ENCODE peak calls at places on chromosomes 3 and 15, in nine cellular contexts. I is astrocyte, J is stomach, E is left ventricle myocardium inferior, B is GM23248, K is neuronal stem cell, L is brain microvascular endothelial cell, F is uterus, G is heart left ventricle. Y is an unnamed sample.
A peak's percentile ranks its signal among the peaks of the same experiment; 100 is the strongest.

GRCh38 chr3:102733811-102734574 is 299.2 kb downstream of the ZPLD1 start:
- DNase-seq in I (peak; percentile 84), J (no peak), E (no peak), B (peak; percentile 65), K (peak; percentile 5), L (no peak), F (no peak), G (no peak), Y (no peak)

GRCh38 chr3:115623414-115623868 is at the start of gene GAP43:
- DNase-seq in I (peak; percentile 96), J (no peak), E (peak; percentile 25), B (peak; percentile 83), K (no peak), L (peak; percentile 85), F (peak; percentile 22), G (peak; percentile 33), Y (peak; percentile 23)

GRCh38 chr15:68503213-68503612 is 71.2 kb upstream of the ITGA11 start:
- DNase-seq in I (no peak), J (no peak), E (no peak), B (no peak), K (no peak), L (no peak), F (peak; percentile 10), G (no peak), Y (peak; percentile 37)

GRCh38 chr3:151644986-151645385 is 88.7 kb upstream of the AADACL2 start:
- DNase-seq in I (no peak), J (no peak), E (no peak), B (no peak), K (no peak), L (no peak), F (no peak), G (no peak), Y (no peak)

GRCh38 chr3:43676440-43676839 is 14.3 kb upstream of the ABHD5 start:
- DNase-seq in I (no peak), J (no peak), E (no peak), B (no peak), K (no peak), L (no peak), F (no peak), G (no peak), Y (no peak)

GRCh38 chr3:168040624-168041208 is 55.0 kb downstream of the GOLIM4 start:
- DNase-seq in I (peak; percentile 45), J (no peak), E (no peak), B (peak; percentile 75), K (no peak), L (peak; percentile 39), F (no peak), G (no peak), Y (no peak)

GRCh38 chr3:129315386-129315991 is 36.8 kb downstream of the HMCES start:
- DNase-seq in I (no peak), J (peak; percentile 44), E (peak; percentile 42), B (peak; percentile 66), K (no peak), L (no peak), F (peak; percentile 53), G (peak; percentile 32), Y (peak; percentile 79)

GRCh38 chr3:123084738-123085237 is 18.0 kb downstream of the PDIA5 start:
- DNase-seq in I (no peak), J (no peak), E (no peak), B (no peak), K (no peak), L (no peak), F (no peak), G (no peak), Y (no peak)

GRCh38 chr15:98070132-98070531 is 109.6 kb downstream of the ARRDC4 start:
- DNase-seq in I (no peak), J (no peak), E (no peak), B (no peak), K (no peak), L (no peak), F (no peak), G (no peak), Y (no peak)

GRCh38 chr3:67602816-67603215 is 51.6 kb downstream of the SUCLG2 start:
- DNase-seq in I (no peak), J (no peak), E (no peak), B (no peak), K (no peak), L (no peak), F (no peak), G (no peak), Y (no peak)

GRCh38 chr3:104604326-104605010 is 762.2 kb upstream of the ALCAM start:
- DNase-seq in I (peak; percentile 17), J (no peak), E (no peak), B (peak; percentile 53), K (no peak), L (peak; percentile 12), F (no peak), G (no peak), Y (no peak)

GRCh38 chr3:49745986-49746385 is 22.2 kb upstream of the GMPPB start:
- DNase-seq in I (peak; percentile 85), J (no peak), E (no peak), B (peak; percentile 49), K (no peak), L (no peak), F (no peak), G (no peak), Y (no peak)

DNA sequence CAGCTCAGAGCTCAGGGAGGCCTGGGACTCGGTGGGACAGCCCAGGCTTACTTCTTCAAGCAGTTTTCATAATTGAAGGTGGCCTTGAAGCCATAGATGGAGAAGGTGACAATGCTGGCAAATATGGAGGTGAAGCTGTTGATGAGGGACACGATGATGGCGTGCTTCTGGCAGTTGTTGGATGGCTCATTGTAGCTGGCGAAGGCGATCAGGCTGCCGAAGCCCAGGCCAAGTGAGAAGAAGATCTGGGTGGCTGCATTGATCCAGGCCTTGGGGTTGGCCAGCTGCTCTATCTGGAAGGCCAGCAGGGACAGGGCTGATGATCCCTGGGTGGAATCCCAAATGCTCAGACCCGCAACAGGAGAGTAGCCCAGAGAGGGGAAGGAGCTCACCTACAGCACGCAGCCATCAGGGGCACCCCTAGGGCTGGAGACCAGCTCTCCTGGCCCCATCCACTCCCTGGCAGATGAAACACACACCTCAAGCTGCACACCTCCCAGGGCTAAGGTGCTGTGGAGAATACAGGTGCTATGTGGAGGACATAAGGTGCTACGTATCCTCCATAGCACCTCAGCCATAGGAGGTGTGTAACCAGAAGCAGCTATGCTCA is 25.1 kb downstream of the SLC6A20 start:
- DNase-seq in I (no peak), J (peak; percentile 4), E (no peak), B (no peak), K (no peak), L (no peak), F (no peak), G (no peak), Y (no peak)
- H3K27me3 ChIP-seq in I (peaks cover 37% of the 10 kb centered on the region), J (no peaks in the 10 kb centered on the region), E (no peaks in the 10 kb centered on the region), B (peaks cover 61% of the 10 kb centered on the region), K (peaks cover 3% of the 10 kb centered on the region), L (peaks cover 12% of the 10 kb centered on the region), F (no peaks in the 10 kb centered on the region), G (no peaks in the 10 kb centered on the region), Y (peaks cover 9% of the 10 kb centered on the region)

GRCh38 chr15:24961967-24962366 is 7.2 kb downstream of the SNRPN start:
- DNase-seq in I (no peak), J (no peak), E (no peak), B (no peak), K (no peak), L (no peak), F (no peak), G (no peak), Y (no peak)

GRCh38 chr15:24956131-24956838 is 1.5 kb downstream of the SNRPN start:
- DNase-seq in I (peak; percentile 54), J (peak; percentile 74), E (peak; percentile 66), B (peak; percentile 82), K (peak; percentile 67), L (peak; percentile 53), F (peak; percentile 79), G (peak; percentile 74), Y (peak; percentile 84)

GRCh38 chr15:24954783-24955548 is at the start of the genes SNRPN and SNURF:
- DNase-seq in I (peak; percentile 68), J (peak; percentile 77), E (peak; percentile 80), B (peak; percentile 90), K (peak; percentile 56), L (peak; percentile 75), F (peak; percentile 69), G (peak; percentile 74), Y (peak; percentile 86)

GRCh38 chr15:24955549-24955929 is 752 bp downstream of the SNRPN start:
- DNase-seq in I (no peak), J (no peak), E (peak; percentile 18), B (no peak), K (no peak), L (no peak), F (peak; percentile 16), G (peak; percentile 16), Y (no peak)

DNA sequence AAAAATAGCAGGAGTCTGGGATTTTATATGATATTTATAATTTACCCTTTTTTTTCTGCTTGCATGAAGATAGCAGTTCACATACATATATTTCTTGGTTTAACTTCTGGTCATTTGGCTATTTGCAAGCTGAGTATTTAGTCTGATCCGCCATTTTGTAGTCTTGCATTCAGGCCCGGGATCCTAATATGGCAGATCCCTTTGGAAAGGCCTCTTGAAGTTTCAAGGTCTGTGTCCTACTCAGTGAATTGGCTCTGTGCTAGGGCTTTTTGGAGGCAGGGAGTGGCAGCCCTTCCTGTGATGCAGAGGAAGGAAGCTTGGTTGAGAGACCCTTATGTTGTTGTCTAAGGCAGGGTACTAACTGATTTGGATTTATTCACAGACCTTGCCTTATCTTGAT is 2.9 kb downstream of the SNRPN start:
- DNase-seq in I (no peak), J (no peak), E (no peak), B (no peak), K (no peak), L (no peak), F (no peak), G (no peak), Y (no peak)
- H3K27me3 ChIP-seq in I (no peaks in the 10 kb centered on the region), J (no peaks in the 10 kb centered on the region), E (no peaks in the 10 kb centered on the region), B (no peaks in the 10 kb centered on the region), K (no peaks in the 10 kb centered on the region), L (no peaks in the 10 kb centered on the region), F (no peaks in the 10 kb centered on the region), G (no peaks in the 10 kb centered on the region), Y (no peaks in the 10 kb centered on the region)

DNA sequence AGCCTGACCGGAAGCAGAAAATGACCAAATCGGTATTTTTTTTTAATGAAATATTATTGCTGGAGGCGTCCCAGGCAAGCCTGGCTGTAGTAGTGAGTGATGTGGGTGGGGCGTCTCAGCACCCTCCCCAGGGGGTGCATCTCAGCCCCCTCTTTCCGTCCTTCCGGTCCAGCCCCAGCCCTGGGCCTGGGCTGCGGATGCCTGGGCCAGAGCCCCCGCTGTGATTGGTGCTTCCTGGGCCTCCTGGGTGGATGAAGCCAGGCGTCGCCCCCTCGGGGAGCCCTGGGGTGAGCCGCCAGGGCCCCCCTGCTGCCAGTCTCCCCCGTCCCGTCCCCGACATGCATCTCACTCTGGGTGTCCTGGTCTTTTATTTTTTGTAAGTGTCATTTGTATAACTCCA is 59.0 kb upstream of the GOLGA8A start:
- DNase-seq in I (no peak), J (no peak), E (no peak), B (no peak), K (no peak), L (no peak), F (no peak), G (no peak), Y (peak; percentile 48)
- H3K27me3 ChIP-seq in I (peaks cover 59% of the 10 kb centered on the region), J (peaks cover 15% of the 10 kb centered on the region), E (peaks cover 63% of the 10 kb centered on the region), B (peaks cover 72% of the 10 kb centered on the region), K (peaks cover 83% of the 10 kb centered on the region), L (peaks cover 49% of the 10 kb centered on the region), F (peaks cover 16% of the 10 kb centered on the region), G (peaks cover 41% of the 10 kb centered on the region), Y (no peaks in the 10 kb centered on the region)

DNA sequence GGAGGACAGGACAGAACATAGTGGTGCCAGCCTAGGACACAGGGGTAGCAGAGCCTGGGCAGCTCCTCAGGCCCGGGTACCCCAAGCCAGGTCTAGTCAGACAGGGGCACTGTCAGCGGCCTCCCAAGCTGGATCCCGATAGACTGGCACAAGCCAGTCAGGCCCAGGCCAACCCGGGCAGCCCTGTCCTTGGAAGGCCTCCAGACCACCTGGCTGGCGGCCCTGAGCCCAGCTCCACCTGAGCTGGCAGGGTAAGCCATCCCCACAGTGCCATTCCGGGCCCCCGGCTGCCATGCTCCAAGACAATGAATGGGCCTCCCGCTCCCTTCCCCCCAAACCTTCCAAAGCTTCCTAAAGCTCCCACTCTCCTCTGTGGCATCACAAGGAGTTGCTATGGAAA is 165.4 kb upstream of the LINGO1 start:
- DNase-seq in I (no peak), J (peak; percentile 57), E (no peak), B (no peak), K (no peak), L (no peak), F (no peak), G (no peak), Y (no peak)
- H3K27me3 ChIP-seq in I (peaks cover 14% of the 10 kb centered on the region), J (peaks cover 8% of the 10 kb centered on the region), E (peaks cover 22% of the 10 kb centered on the region), B (peaks cover 17% of the 10 kb centered on the region), K (peaks cover 25% of the 10 kb centered on the region), L (no peaks in the 10 kb centered on the region), F (no peaks in the 10 kb centered on the region), G (no peaks in the 10 kb centered on the region), Y (no peaks in the 10 kb centered on the region)